ENCODE peak calls at places on chromosome 7, in four cellular contexts. F is NCI-H2107, K is fibroblast of pulmonary artery, U is choroid plexus epithelial cell. Q is an unnamed sample.

GRCh38 chr7:29574659-29575058 is 11.0 kb downstream of the PRR15 start:
- DNase-seq in F (no peak), U (no peak), K (no peak), Q (no peak)

GRCh38 chr7:40826419-40827216 is 691.8 kb downstream of the SUGCT start:
- DNase-seq in U (peak), K (no peak), F (no peak), Q (no peak)

GRCh38 chr7:123624527-123625183 is 23.0 kb downstream of the ASB15 start:
- DNase-seq in F (no peak), K (peak), U (peak), Q (no peak)

GRCh38 chr7:29807179-29807841 is 1.0 kb downstream of the WIPF3 start:
- DNase-seq in K (no peak), U (no peak), F (no peak), Q (peak)

GRCh38 chr7:143397710-143398530 is 10.7 kb downstream of the EPHA1 start:
- DNase-seq in K (no peak), F (no peak), U (no peak), Q (no peak)

GRCh38 chr7:83105948-83106347 is 56.7 kb downstream of the PCLO start:
- DNase-seq in K (no peak), F (no peak), U (no peak), Q (no peak)

GRCh38 chr7:134995239-134996096 is 9.2 kb downstream of the AGBL3 start:
- DNase-seq in F (no peak), K (no peak), U (no peak), Q (no peak)

GRCh38 chr7:91103365-91103764 is 160.9 kb upstream of the FZD1 start:
- DNase-seq in F (no peak), K (no peak), U (no peak), Q (no peak)

GRCh38 chr7:157008206-157009169 is 2.0 kb downstream of the MNX1 start:
- DNase-seq in F (no peak), K (no peak), U (no peak), Q (no peak)

GRCh38 chr7:27997188-27997707 is 183.3 kb downstream of the JAZF1 start:
- DNase-seq in U (no peak), F (no peak), K (no peak), Q (no peak)

GRCh38 chr7:19709249-19709578 is 377 bp upstream of the POLR1F start:
- DNase-seq in K (no peak), U (no peak), F (no peak), Q (no peak)

GRCh38 chr7:47301078-47301477 is 280.8 kb downstream of the TNS3 start:
- DNase-seq in U (no peak), F (no peak), K (no peak), Q (no peak)

GRCh38 chr7:13467111-13467547 is 522.3 kb downstream of the ETV1 start:
- DNase-seq in U (no peak), F (no peak), K (no peak), Q (no peak)

GRCh38 chr7:43756368-43757072 is 2.0 kb upstream of the BLVRA start:
- DNase-seq in K (peak), F (no peak), U (peak), Q (no peak)

GRCh38 chr7:91164531-91164930 is 99.7 kb upstream of the FZD1 start:
- DNase-seq in K (no peak), U (peak), F (no peak), Q (no peak)

GRCh38 chr7:71504697-71505441 is 372.9 kb downstream of the GALNT17 start:
- DNase-seq in U (no peak), F (no peak), K (no peak), Q (no peak)

GRCh38 chr7:101677421-101678137 is 48.5 kb upstream of the MYL10 start:
- DNase-seq in K (no peak), F (no peak), U (peak), Q (no peak)

GRCh38 chr7:79434098-79434497 is 19.4 kb downstream of the MAGI2 start:
- DNase-seq in U (peak), K (peak), F (no peak), Q (no peak)